ENCODE peak calls at places on chromosomes 4 and X, in six cellular contexts. One of them, this sample, is unnamed.
A peak's percentile ranks its signal among the peaks of the same experiment; 100 is the strongest.

GRCh38 chrX:42678133-42678532 is 99.8 kb downstream of the PPP1R2C start:
- DNase-seq in EH: peak; percentile 25
- DNase-seq in MM.1S: no peak
- DNase-seq in NCI-H69: no peak
- DNase-seq in WTC11: no peak
- DNase-seq in transverse colon: no peak
- DNase-seq in this sample: no peak

GRCh38 chr4:173543266-173543665 is 13.2 kb upstream of the HAND2 start:
- DNase-seq in EH: no peak
- DNase-seq in MM.1S: no peak
- DNase-seq in NCI-H69: peak; percentile 29
- DNase-seq in WTC11: no peak
- DNase-seq in transverse colon: no peak
- DNase-seq in this sample: no peak

GRCh38 chrX:115650916-115651315 is 89.9 kb downstream of the PLS3 start:
- DNase-seq in EH: peak; percentile 54
- DNase-seq in MM.1S: peak; percentile 60
- DNase-seq in NCI-H69: peak; percentile 73
- DNase-seq in WTC11: peak; percentile 59
- DNase-seq in transverse colon: peak; percentile 17
- DNase-seq in this sample: peak; percentile 15

GRCh38 chr4:114649908-114650307 is 51.3 kb downstream of the UGT8 start:
- DNase-seq in EH: no peak
- DNase-seq in MM.1S: no peak
- DNase-seq in NCI-H69: no peak
- DNase-seq in WTC11: no peak
- DNase-seq in transverse colon: no peak
- DNase-seq in this sample: no peak

GRCh38 chrX:134443020-134443419 is 16.9 kb upstream of the HPRT1 start:
- DNase-seq in EH: no peak
- DNase-seq in MM.1S: peak; percentile 58
- DNase-seq in NCI-H69: peak; percentile 36
- DNase-seq in WTC11: no peak
- DNase-seq in transverse colon: no peak
- DNase-seq in this sample: no peak

GRCh38 chr4:8846864-8847263 is 24.8 kb downstream of the HMX1 start:
- DNase-seq in EH: no peak
- DNase-seq in MM.1S: no peak
- DNase-seq in NCI-H69: no peak
- DNase-seq in WTC11: no peak
- DNase-seq in transverse colon: no peak
- DNase-seq in this sample: no peak

GRCh38 chrX:23799469-23800065 is 16.6 kb downstream of the SAT1 start:
- DNase-seq in EH: peak; percentile 32
- DNase-seq in MM.1S: no peak
- DNase-seq in NCI-H69: no peak
- DNase-seq in WTC11: no peak
- DNase-seq in transverse colon: no peak
- DNase-seq in this sample: no peak

GRCh38 chr4:7183780-7184460 is 8.4 kb upstream of the SORCS2 start:
- DNase-seq in EH: no peak
- DNase-seq in MM.1S: no peak
- DNase-seq in NCI-H69: no peak
- DNase-seq in WTC11: no peak
- DNase-seq in transverse colon: no peak
- DNase-seq in this sample: no peak

GRCh38 chr4:3655485-3656429 is 110.4 kb upstream of the ADRA2C start:
- DNase-seq in EH: peak; percentile 67
- DNase-seq in MM.1S: no peak
- DNase-seq in NCI-H69: peak; percentile 32
- DNase-seq in WTC11: peak; percentile 34
- DNase-seq in transverse colon: no peak
- DNase-seq in this sample: no peak

This sample was measured in CD4-positive, CD25-positive, alpha-beta regulatory T cell.